ENCODE peak calls at places on chromosomes 13 and 19, in nine cellular contexts. T, R, A, H, X, N, S, U and J are unnamed samples.
A peak's percentile ranks its signal among the peaks of the same experiment; 100 is the strongest.

GRCh38 chr13:94157705-94158218 is 321.7 kb downstream of the DCT start:
- DNase-seq in T (no peak), R (no peak), A (no peak), H (no peak), X (no peak), N (no peak), S (no peak), U (no peak), J (no peak)

GRCh38 chr13:28049880-28050871 is 50.2 kb downstream of the FLT3 start:
- DNase-seq in T (no peak), R (no peak), A (no peak), H (no peak), X (no peak), N (no peak), S (no peak), U (no peak), J (no peak)

GRCh38 chr13:47216176-47216822 is 319.4 kb upstream of the HTR2A start:
- DNase-seq in T (no peak), R (no peak), A (no peak), H (peak; percentile 84), X (no peak), N (no peak), S (no peak), U (no peak), J (no peak)

GRCh38 chr13:23666576-23666975 is 96.4 kb downstream of the TNFRSF19 start:
- DNase-seq in T (no peak), R (no peak), A (no peak), H (no peak), X (no peak), N (no peak), S (no peak), U (no peak), J (no peak)

GRCh38 chr13:40682449-40683240 is 16.2 kb upstream of the FOXO1 start:
- DNase-seq in T (no peak), R (no peak), A (no peak), H (peak; percentile 15), X (no peak), N (no peak), S (peak; percentile 61), U (no peak), J (no peak)

GRCh38 chr13:46170268-46170667 is 11.7 kb downstream of the LCP1 start:
- DNase-seq in T (no peak), R (no peak), A (no peak), H (no peak), X (no peak), N (no peak), S (no peak), U (no peak), J (no peak)

GRCh38 chr13:112719016-112719415 is 29.2 kb downstream of the ATP11A start:
- DNase-seq in T (no peak), R (no peak), A (no peak), H (no peak), X (no peak), N (no peak), S (no peak), U (no peak), J (no peak)

GRCh38 chr13:98619556-98619955 is 42.6 kb upstream of the STK24 start:
- DNase-seq in T (no peak), R (no peak), A (no peak), H (no peak), X (no peak), N (no peak), S (no peak), U (no peak), J (peak; percentile 32)

GRCh38 chr19:43784251-43784980 is 3.6 kb upstream of the KCNN4 start:
- DNase-seq in T (peak; percentile 66), R (no peak), A (peak; percentile 1), H (peak; percentile 94), X (no peak), N (no peak), S (peak; percentile 57), U (no peak), J (no peak)

GRCh38 chr19:10269333-10270179 is 1.4 kb upstream of the ICAM1 start:
- DNase-seq in T (peak; percentile 83), R (peak; percentile 81), A (peak; percentile 48), H (peak; percentile 77), X (peak; percentile 47), N (peak; percentile 65), S (peak; percentile 85), U (peak; percentile 95), J (peak; percentile 96)

GRCh38 chr19:53772943-53773342 is 51.2 kb downstream of the NLRP12 start:
- DNase-seq in T (peak; percentile 28), R (peak; percentile 7), A (no peak), H (peak; percentile 59), X (no peak), N (no peak), S (peak; percentile 36), U (peak; percentile 67), J (no peak)

GRCh38 chr19:49712397-49712859 is 21.5 kb downstream of the CPT1C start:
- DNase-seq in T (no peak), R (no peak), A (no peak), H (peak; percentile 90), X (no peak), N (no peak), S (no peak), U (no peak), J (no peak)

GRCh38 chr13:69970521-69970920 is 137.1 kb upstream of the ATXN8OS start:
- DNase-seq in T (no peak), R (no peak), A (no peak), H (no peak), X (no peak), N (no peak), S (no peak), U (no peak), J (no peak)

GRCh38 chr19:31070126-31070525 is 279.1 kb downstream of the TSHZ3 start:
- DNase-seq in T (no peak), R (no peak), A (no peak), H (no peak), X (no peak), N (no peak), S (no peak), U (no peak), J (no peak)

GRCh38 chr19:18157465-18158063 is 4.6 kb downstream of the PIK3R2 start:
- DNase-seq in T (no peak), R (no peak), A (no peak), H (no peak), X (no peak), N (no peak), S (no peak), U (no peak), J (no peak)

GRCh38 chr13:31107109-31107508 is 54.6 kb downstream of the HSPH1 start:
- DNase-seq in T (no peak), R (no peak), A (no peak), H (no peak), X (no peak), N (no peak), S (no peak), U (no peak), J (no peak)